ENCODE peak calls at places on chromosomes 11 and 22, in ten cellular contexts. One of them, this sample, is unnamed.

GRCh38 chr11:15258433-15259350 is 144.0 kb downstream of the INSC start:
- DNase-seq in CD8-positive, alpha-beta memory T cell: no peak
- DNase-seq in T-helper 1 cell: no peak
- DNase-seq in CD8-positive, alpha-beta T cell: no peak
- DNase-seq in hypothalamus: no peak
- DNase-seq in HS-5: no peak
- DNase-seq in A172: no peak
- DNase-seq in stomach: no peak
- DNase-seq in Right ventricle myocardium superior: no peak
- DNase-seq in KBM-7: no peak
- DNase-seq in this sample: no peak

GRCh38 chr11:8066911-8067455 is 14.0 kb upstream of the TUB start:
- DNase-seq in CD8-positive, alpha-beta memory T cell: no peak
- DNase-seq in T-helper 1 cell: no peak
- DNase-seq in CD8-positive, alpha-beta T cell: no peak
- DNase-seq in hypothalamus: no peak
- DNase-seq in HS-5: no peak
- DNase-seq in A172: no peak
- DNase-seq in stomach: peak; percentile 20
- DNase-seq in Right ventricle myocardium superior: no peak
- DNase-seq in KBM-7: no peak
- DNase-seq in this sample: no peak

GRCh38 chr11:131423715-131424114 is 53.3 kb downstream of the NTM start:
- DNase-seq in CD8-positive, alpha-beta memory T cell: no peak
- DNase-seq in T-helper 1 cell: no peak
- DNase-seq in CD8-positive, alpha-beta T cell: no peak
- DNase-seq in hypothalamus: no peak
- DNase-seq in HS-5: no peak
- DNase-seq in A172: peak; percentile 62
- DNase-seq in stomach: no peak
- DNase-seq in Right ventricle myocardium superior: no peak
- DNase-seq in KBM-7: no peak
- DNase-seq in this sample: no peak

GRCh38 chr11:103537904-103538502 is 428.8 kb downstream of the DYNC2H1 start:
- DNase-seq in CD8-positive, alpha-beta memory T cell: no peak
- DNase-seq in T-helper 1 cell: no peak
- DNase-seq in CD8-positive, alpha-beta T cell: no peak
- DNase-seq in hypothalamus: no peak
- DNase-seq in HS-5: no peak
- DNase-seq in A172: peak; percentile 25
- DNase-seq in stomach: no peak
- DNase-seq in Right ventricle myocardium superior: no peak
- DNase-seq in KBM-7: peak; percentile 10
- DNase-seq in this sample: peak; percentile 0

GRCh38 chr22:35746946-35747703 is 29.5 kb downstream of the APOL5 start:
- DNase-seq in CD8-positive, alpha-beta memory T cell: no peak
- DNase-seq in T-helper 1 cell: no peak
- DNase-seq in CD8-positive, alpha-beta T cell: no peak
- DNase-seq in hypothalamus: no peak
- DNase-seq in HS-5: no peak
- DNase-seq in A172: no peak
- DNase-seq in stomach: no peak
- DNase-seq in Right ventricle myocardium superior: no peak
- DNase-seq in KBM-7: no peak
- DNase-seq in this sample: no peak

GRCh38 chr22:27724706-27725105 is 76.8 kb downstream of the MN1 start:
- DNase-seq in CD8-positive, alpha-beta memory T cell: no peak
- DNase-seq in T-helper 1 cell: no peak
- DNase-seq in CD8-positive, alpha-beta T cell: no peak
- DNase-seq in hypothalamus: no peak
- DNase-seq in HS-5: no peak
- DNase-seq in A172: no peak
- DNase-seq in stomach: no peak
- DNase-seq in Right ventricle myocardium superior: no peak
- DNase-seq in KBM-7: no peak
- DNase-seq in this sample: no peak

GRCh38 chr11:121886005-121886739 is 229.8 kb downstream of the BLID start:
- DNase-seq in CD8-positive, alpha-beta memory T cell: no peak
- DNase-seq in T-helper 1 cell: no peak
- DNase-seq in CD8-positive, alpha-beta T cell: no peak
- DNase-seq in hypothalamus: no peak
- DNase-seq in HS-5: no peak
- DNase-seq in A172: no peak
- DNase-seq in stomach: no peak
- DNase-seq in Right ventricle myocardium superior: peak; percentile 74
- DNase-seq in KBM-7: no peak
- DNase-seq in this sample: no peak

GRCh38 chr11:8265681-8266241 is 2.1 kb upstream of the LMO1 start:
- DNase-seq in CD8-positive, alpha-beta memory T cell: no peak
- DNase-seq in T-helper 1 cell: no peak
- DNase-seq in CD8-positive, alpha-beta T cell: no peak
- DNase-seq in hypothalamus: no peak
- DNase-seq in HS-5: no peak
- DNase-seq in A172: no peak
- DNase-seq in stomach: no peak
- DNase-seq in Right ventricle myocardium superior: peak; percentile 37
- DNase-seq in KBM-7: no peak
- DNase-seq in this sample: no peak

GRCh38 chr11:120518356-120518755 is 6.8 kb downstream of the GRIK4 start:
- DNase-seq in CD8-positive, alpha-beta memory T cell: no peak
- DNase-seq in T-helper 1 cell: no peak
- DNase-seq in CD8-positive, alpha-beta T cell: no peak
- DNase-seq in hypothalamus: no peak
- DNase-seq in HS-5: no peak
- DNase-seq in A172: no peak
- DNase-seq in stomach: no peak
- DNase-seq in Right ventricle myocardium superior: no peak
- DNase-seq in KBM-7: no peak
- DNase-seq in this sample: no peak

GRCh38 chr11:113339909-113340569 is 25.7 kb downstream of the TTC12 start:
- DNase-seq in CD8-positive, alpha-beta memory T cell: no peak
- DNase-seq in T-helper 1 cell: no peak
- DNase-seq in CD8-positive, alpha-beta T cell: no peak
- DNase-seq in hypothalamus: no peak
- DNase-seq in HS-5: no peak
- DNase-seq in A172: no peak
- DNase-seq in stomach: no peak
- DNase-seq in Right ventricle myocardium superior: no peak
- DNase-seq in KBM-7: no peak
- DNase-seq in this sample: peak; percentile 21

GRCh38 chr11:44901120-44901519 is 49.6 kb downstream of the TP53I11 start:
- DNase-seq in CD8-positive, alpha-beta memory T cell: no peak
- DNase-seq in T-helper 1 cell: no peak
- DNase-seq in CD8-positive, alpha-beta T cell: no peak
- DNase-seq in hypothalamus: no peak
- DNase-seq in HS-5: no peak
- DNase-seq in A172: no peak
- DNase-seq in stomach: no peak
- DNase-seq in Right ventricle myocardium superior: no peak
- DNase-seq in KBM-7: no peak
- DNase-seq in this sample: no peak

GRCh38 chr22:35617137-35617755 is at the start of gene MB:
- DNase-seq in CD8-positive, alpha-beta memory T cell: no peak
- DNase-seq in T-helper 1 cell: no peak
- DNase-seq in CD8-positive, alpha-beta T cell: no peak
- DNase-seq in hypothalamus: no peak
- DNase-seq in HS-5: no peak
- DNase-seq in A172: no peak
- DNase-seq in stomach: no peak
- DNase-seq in Right ventricle myocardium superior: peak; percentile 76
- DNase-seq in KBM-7: no peak
- DNase-seq in this sample: no peak

GRCh38 chr22:39214383-39215069 is 30.3 kb downstream of the PDGFB start:
- DNase-seq in CD8-positive, alpha-beta memory T cell: no peak
- DNase-seq in T-helper 1 cell: no peak
- DNase-seq in CD8-positive, alpha-beta T cell: no peak
- DNase-seq in hypothalamus: no peak
- DNase-seq in HS-5: peak; percentile 47
- DNase-seq in A172: peak; percentile 64
- DNase-seq in stomach: no peak
- DNase-seq in Right ventricle myocardium superior: no peak
- DNase-seq in KBM-7: no peak
- DNase-seq in this sample: no peak

GRCh38 chr11:74611369-74611861 is 19.0 kb downstream of the POLD3 start:
- DNase-seq in CD8-positive, alpha-beta memory T cell: no peak
- DNase-seq in T-helper 1 cell: no peak
- DNase-seq in CD8-positive, alpha-beta T cell: no peak
- DNase-seq in hypothalamus: no peak
- DNase-seq in HS-5: peak; percentile 55
- DNase-seq in A172: peak; percentile 54
- DNase-seq in stomach: no peak
- DNase-seq in Right ventricle myocardium superior: no peak
- DNase-seq in KBM-7: no peak
- DNase-seq in this sample: no peak

GRCh38 chr11:107732327-107733051 is 20.6 kb upstream of the SLN start:
- DNase-seq in CD8-positive, alpha-beta memory T cell: no peak
- DNase-seq in T-helper 1 cell: no peak
- DNase-seq in CD8-positive, alpha-beta T cell: no peak
- DNase-seq in hypothalamus: no peak
- DNase-seq in HS-5: no peak
- DNase-seq in A172: no peak
- DNase-seq in stomach: no peak
- DNase-seq in Right ventricle myocardium superior: no peak
- DNase-seq in KBM-7: no peak
- DNase-seq in this sample: no peak

GRCh38 chr11:119218141-119218878 is 12.2 kb downstream of the CBL start:
- DNase-seq in CD8-positive, alpha-beta memory T cell: no peak
- DNase-seq in T-helper 1 cell: no peak
- DNase-seq in CD8-positive, alpha-beta T cell: no peak
- DNase-seq in hypothalamus: no peak
- DNase-seq in HS-5: peak; percentile 94
- DNase-seq in A172: peak; percentile 91
- DNase-seq in stomach: no peak
- DNase-seq in Right ventricle myocardium superior: no peak
- DNase-seq in KBM-7: no peak
- DNase-seq in this sample: no peak

GRCh38 chr11:129265125-129265788 is 73.1 kb upstream of the ARHGAP32 start:
- DNase-seq in CD8-positive, alpha-beta memory T cell: no peak
- DNase-seq in T-helper 1 cell: no peak
- DNase-seq in CD8-positive, alpha-beta T cell: no peak
- DNase-seq in hypothalamus: no peak
- DNase-seq in HS-5: no peak
- DNase-seq in A172: no peak
- DNase-seq in stomach: no peak
- DNase-seq in Right ventricle myocardium superior: no peak
- DNase-seq in KBM-7: no peak
- DNase-seq in this sample: no peak

GRCh38 chr11:33861366-33861765 is 30.5 kb downstream of the LMO2 start:
- DNase-seq in CD8-positive, alpha-beta memory T cell: no peak
- DNase-seq in T-helper 1 cell: no peak
- DNase-seq in CD8-positive, alpha-beta T cell: no peak
- DNase-seq in hypothalamus: no peak
- DNase-seq in HS-5: no peak
- DNase-seq in A172: no peak
- DNase-seq in stomach: no peak
- DNase-seq in Right ventricle myocardium superior: no peak
- DNase-seq in KBM-7: no peak
- DNase-seq in this sample: no peak

GRCh38 chr22:49234459-49234858 is 593.2 kb downstream of the BRD1 start:
- DNase-seq in CD8-positive, alpha-beta memory T cell: no peak
- DNase-seq in T-helper 1 cell: no peak
- DNase-seq in CD8-positive, alpha-beta T cell: no peak
- DNase-seq in hypothalamus: no peak
- DNase-seq in HS-5: no peak
- DNase-seq in A172: no peak
- DNase-seq in stomach: no peak
- DNase-seq in Right ventricle myocardium superior: no peak
- DNase-seq in KBM-7: no peak
- DNase-seq in this sample: peak; percentile 88

GRCh38 chr22:49170053-49170452 is 657.6 kb downstream of the BRD1 start:
- DNase-seq in CD8-positive, alpha-beta memory T cell: no peak
- DNase-seq in T-helper 1 cell: no peak
- DNase-seq in CD8-positive, alpha-beta T cell: no peak
- DNase-seq in hypothalamus: no peak
- DNase-seq in HS-5: no peak
- DNase-seq in A172: no peak
- DNase-seq in stomach: no peak
- DNase-seq in Right ventricle myocardium superior: no peak
- DNase-seq in KBM-7: no peak
- DNase-seq in this sample: no peak

GRCh38 chr11:127071606-127072005 is 71.0 kb upstream of the KIRREL3 start:
- DNase-seq in CD8-positive, alpha-beta memory T cell: no peak
- DNase-seq in T-helper 1 cell: no peak
- DNase-seq in CD8-positive, alpha-beta T cell: no peak
- DNase-seq in hypothalamus: no peak
- DNase-seq in HS-5: no peak
- DNase-seq in A172: no peak
- DNase-seq in stomach: no peak
- DNase-seq in Right ventricle myocardium superior: no peak
- DNase-seq in KBM-7: no peak
- DNase-seq in this sample: peak; percentile 55

GRCh38 chr11:92384316-92384715 is 159.7 kb downstream of the FAT3 start:
- DNase-seq in CD8-positive, alpha-beta memory T cell: no peak
- DNase-seq in T-helper 1 cell: no peak
- DNase-seq in CD8-positive, alpha-beta T cell: no peak
- DNase-seq in hypothalamus: no peak
- DNase-seq in HS-5: peak; percentile 57
- DNase-seq in A172: no peak
- DNase-seq in stomach: no peak
- DNase-seq in Right ventricle myocardium superior: no peak
- DNase-seq in KBM-7: no peak
- DNase-seq in this sample: no peak

GRCh38 chr11:108672113-108672512 is 7.2 kb downstream of the DDX10 start:
- DNase-seq in CD8-positive, alpha-beta memory T cell: no peak
- DNase-seq in T-helper 1 cell: no peak
- DNase-seq in CD8-positive, alpha-beta T cell: no peak
- DNase-seq in hypothalamus: no peak
- DNase-seq in HS-5: no peak
- DNase-seq in A172: peak; percentile 39
- DNase-seq in stomach: no peak
- DNase-seq in Right ventricle myocardium superior: no peak
- DNase-seq in KBM-7: no peak
- DNase-seq in this sample: no peak

GRCh38 chr22:25051073-25051472 is 98.6 kb downstream of the KIAA1671 start:
- DNase-seq in CD8-positive, alpha-beta memory T cell: no peak
- DNase-seq in T-helper 1 cell: no peak
- DNase-seq in CD8-positive, alpha-beta T cell: no peak
- DNase-seq in hypothalamus: no peak
- DNase-seq in HS-5: no peak
- DNase-seq in A172: no peak
- DNase-seq in stomach: no peak
- DNase-seq in Right ventricle myocardium superior: no peak
- DNase-seq in KBM-7: peak; percentile 38
- DNase-seq in this sample: no peak